ENCODE peak calls at places on chromosomes 13 and 19, in eight cellular contexts. N is transverse colon; O is fibroblast of lung; R is tibial artery; J is neural progenitor cell; E is cardiac muscle cell; G is CD8-positive, alpha-beta T cell; H is MM.1S. P is an unnamed sample.
A peak's percentile ranks its signal among the peaks of the same experiment; 100 is the strongest.

GRCh38 chr13:66483712-66484111 is 746.4 kb downstream of the PCDH9 start:
- DNase-seq in O (no peak), E (no peak), N (no peak), J (no peak), H (no peak), G (no peak), R (no peak), P (no peak)

GRCh38 chr19:55113570-55114039 is 3.8 kb downstream of the PPP1R12C start:
- DNase-seq in E (peak; percentile 95), R (peak; percentile 94), N (peak; percentile 81), J (peak; percentile 82), G (no peak), O (peak; percentile 94), H (no peak), P (peak; percentile 85)

GRCh38 chr19:42080764-42081375 is 4.9 kb downstream of the ZNF574 start:
- DNase-seq in J (no peak), R (no peak), H (no peak), E (no peak), G (no peak), O (no peak), N (no peak), P (no peak)

GRCh38 chr13:104460553-104460952 is 1394.3 kb upstream of the SLC10A2 start:
- DNase-seq in O (peak; percentile 39), H (no peak), R (no peak), J (no peak), G (no peak), N (no peak), E (peak; percentile 14), P (peak; percentile 4)

GRCh38 chr19:14449321-14449720 is 16.2 kb downstream of the PKN1 start:
- DNase-seq in E (no peak), O (no peak), J (no peak), H (no peak), R (no peak), N (no peak), G (no peak), P (peak; percentile 48)

GRCh38 chr13:32408999-32409313 is 19.0 kb downstream of the N4BP2L1 start:
- DNase-seq in R (no peak), O (no peak), G (no peak), H (no peak), J (no peak), E (no peak), N (no peak), P (no peak)

GRCh38 chr19:3071764-3072163 is 9.5 kb upstream of the TLE5 start:
- DNase-seq in O (no peak), G (no peak), E (no peak), J (no peak), H (no peak), N (no peak), R (no peak), P (no peak)

GRCh38 chr13:27425918-27426630 is 1.7 kb downstream of the GTF3A start:
- DNase-seq in R (peak; percentile 82), O (peak; percentile 75), E (peak; percentile 81), G (peak; percentile 68), N (peak; percentile 88), H (peak; percentile 52), J (peak; percentile 67), P (peak; percentile 70)

GRCh38 chr13:24192036-24192810 is 31.7 kb downstream of the SPATA13 start:
- DNase-seq in N (no peak), G (no peak), O (no peak), R (no peak), E (no peak), H (no peak), J (no peak), P (no peak)

GRCh38 chr19:51704601-51705000 is 11.5 kb downstream of the SPACA6 start:
- DNase-seq in O (no peak), J (no peak), G (no peak), N (no peak), H (no peak), R (no peak), E (no peak), P (no peak)

GRCh38 chr19:372306-372890 is 27.8 kb upstream of the MIER2 start:
- DNase-seq in G (no peak), J (no peak), N (no peak), R (no peak), H (no peak), E (peak; percentile 90), O (peak; percentile 81), P (peak; percentile 76)

GRCh38 chr19:10109528-10109927 is 2.0 kb upstream of the P2RY11 start:
- DNase-seq in N (no peak), E (no peak), H (no peak), J (no peak), G (no peak), O (no peak), R (no peak), P (no peak)
- H3K4me3 ChIP-seq in N (no peak overlapping the region), E (no peak overlapping the region), H (no peak overlapping the region), J (no peak overlapping the region), G (no peak overlapping the region), O (no peak overlapping the region), R (no peak overlapping the region), P (no peak overlapping the region)

DNA sequence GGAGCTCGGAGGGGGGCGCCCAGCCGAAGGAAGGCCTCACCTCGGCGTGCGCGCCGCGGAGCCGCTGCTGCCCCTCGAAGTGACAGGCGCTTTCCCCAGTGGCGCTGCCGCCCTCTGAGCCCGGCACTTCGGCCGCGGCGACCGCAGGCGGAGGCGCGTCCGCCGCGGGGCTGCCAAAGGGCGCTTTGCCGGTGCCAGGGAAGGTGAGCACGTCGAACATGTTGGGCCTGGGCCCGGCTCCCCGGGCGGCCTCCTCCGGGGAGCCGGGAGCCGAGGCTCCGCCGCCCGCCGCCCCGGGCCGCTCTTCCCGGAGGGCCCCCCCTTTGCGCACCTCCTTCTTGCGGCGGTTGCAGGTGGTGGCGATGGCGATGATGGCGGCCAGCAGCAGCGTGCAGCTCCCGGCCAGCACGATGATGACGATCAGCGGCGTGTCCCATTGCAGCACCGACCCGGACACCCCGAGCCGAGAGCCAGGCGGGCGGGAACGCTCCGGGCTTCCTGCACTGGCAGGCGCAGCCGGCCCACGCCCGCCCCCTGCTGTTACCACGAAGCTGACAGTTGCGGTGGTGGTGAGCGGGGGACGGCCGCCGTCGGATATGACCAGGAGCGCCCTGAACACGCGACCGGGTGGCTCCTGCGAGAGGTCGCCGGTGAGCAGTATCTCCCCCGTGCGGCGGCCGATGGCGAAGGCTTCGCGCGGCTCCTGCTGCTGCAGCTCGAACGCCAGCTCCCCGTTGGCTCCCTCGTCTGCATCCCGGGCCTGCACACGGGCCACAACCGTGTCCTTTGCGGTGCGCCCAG is 2.5 kb downstream of the PCDH8 start:
- DNase-seq in O (peak; percentile 1), N (peak; percentile 55), G (no peak), R (no peak), J (peak; percentile 85), H (no peak), E (peak; percentile 32), P (peak; percentile 10)
- TF ChIP-seq CTCF in O (no peak), N (peak; percentile 16), G (no peak), R (no peak), J (peak; percentile 54), H (no peak), E (peak; percentile 31), P (no peak)

GRCh38 chr19:30366282-30366681 is 5.9 kb upstream of the ZNF536 start:
- DNase-seq in J (no peak), N (no peak), H (no peak), O (no peak), G (no peak), E (no peak), R (no peak), P (no peak)
- H3K4me3 ChIP-seq in J (no peak overlapping the region), N (no peak overlapping the region), H (no peak overlapping the region), O (no peak overlapping the region), G (no peak overlapping the region), E (no peak overlapping the region), R (no peak overlapping the region), P (no peak overlapping the region)

GRCh38 chr13:61880576-61881283 is 465.1 kb upstream of the PCDH20 start:
- DNase-seq in O (peak; percentile 34), H (peak; percentile 35), G (no peak), R (no peak), N (no peak), E (peak; percentile 25), J (peak; percentile 59), P (no peak)
- TF ChIP-seq CTCF in O (no peak), H (peak; percentile 44), G (no peak), R (no peak), N (peak; percentile 12), E (peak; percentile 44), J (peak; percentile 62), P (no peak)